ENCODE peak calls at places on chromosomes 12 and 14, in nine cellular contexts. H is stomach; V is esophagus squamous epithelium; U is A549; E is psoas muscle; B is effector memory CD4-positive, alpha-beta T cell; P is NT2/D1; Z is OCI-LY7; G is HCT116. A is an unnamed sample.
A peak's percentile ranks its signal among the peaks of the same experiment; 100 is the strongest.

GRCh38 chr14:56262530-56262929 is 144.3 kb downstream of the PELI2 start:
- DNase-seq in Z (no peak), U (no peak), P (no peak), H (no peak), G (no peak), V (no peak), B (no peak), E (no peak), A (no peak)

GRCh38 chr14:44030963-44031362 is 476.1 kb downstream of the FSCB start:
- DNase-seq in B (no peak), G (no peak), Z (no peak), P (no peak), U (no peak), V (no peak), H (no peak), E (no peak), A (no peak)

GRCh38 chr12:94169966-94170689 is 21.8 kb downstream of the PLXNC1 start:
- DNase-seq in E (no peak), V (no peak), Z (no peak), B (no peak), H (no peak), G (no peak), U (no peak), P (no peak), A (no peak)

GRCh38 chr12:40211185-40211584 is 13.6 kb upstream of the LRRK2 start:
- DNase-seq in U (no peak), B (no peak), E (no peak), P (no peak), H (no peak), G (no peak), Z (no peak), V (no peak), A (no peak)

GRCh38 chr12:47881826-47882427 is 22.9 kb downstream of the VDR start:
- DNase-seq in P (no peak), E (peak; percentile 43), H (no peak), B (no peak), Z (no peak), G (no peak), U (peak; percentile 20), V (no peak), A (peak; percentile 90)

GRCh38 chr12:51549637-51550036 is 41.4 kb upstream of the SCN8A start:
- DNase-seq in U (no peak), G (no peak), Z (no peak), V (no peak), E (no peak), H (no peak), B (no peak), P (no peak), A (no peak)

GRCh38 chr12:57242691-57243454 is 8.1 kb downstream of the STAC3 start:
- DNase-seq in V (no peak), B (no peak), G (peak; percentile 56), P (peak; percentile 90), H (peak; percentile 63), U (peak; percentile 82), E (peak; percentile 56), Z (peak; percentile 97), A (no peak)

GRCh38 chr12:117312770-117313169 is 48.7 kb downstream of the NOS1 start:
- DNase-seq in E (no peak), G (no peak), P (no peak), Z (no peak), B (no peak), U (no peak), H (no peak), V (no peak), A (no peak)

GRCh38 chr12:119803391-119803791 is 73.7 kb downstream of the CIT start:
- DNase-seq in H (no peak), V (no peak), P (peak; percentile 28), U (no peak), B (no peak), E (peak; percentile 16), Z (no peak), G (no peak), A (no peak)

GRCh38 chr14:77322209-77322902 is 1.5 kb downstream of the GSTZ1 start:
- DNase-seq in U (peak; percentile 31), P (no peak), Z (no peak), B (no peak), H (no peak), G (no peak), E (no peak), V (no peak), A (no peak)
- H3K4me3 ChIP-seq in U (peak overlapping the region; percentile 99), P (peak overlapping the region; percentile 3), Z (peak overlapping the region; percentile 81), B (peak overlapping the region; percentile 92), H (peak overlapping the region; percentile 95), G (peak overlapping the region; percentile 72), E (peak overlapping the region; percentile 97), V (peak overlapping the region; percentile 81), A (peak overlapping the region; percentile 84)

GRCh38 chr12:2893007-2893406 is 2.3 kb downstream of the TULP3 start:
- DNase-seq in G (no peak), U (peak; percentile 43), Z (no peak), E (peak; percentile 29), B (no peak), H (no peak), P (no peak), V (no peak), A (peak; percentile 55)
- H3K4me3 ChIP-seq in G (no peak overlapping the region), U (no peak overlapping the region), Z (no peak overlapping the region), E (no peak overlapping the region), B (no peak overlapping the region), H (no peak overlapping the region), P (no peak overlapping the region), V (no peak overlapping the region), A (no peak overlapping the region)

GRCh38 chr14:61701946-61702345 is 6.6 kb downstream of the HIF1A start:
- DNase-seq in H (no peak), Z (no peak), V (no peak), U (no peak), E (no peak), B (no peak), P (no peak), G (no peak), A (no peak)

GRCh38 chr14:61698216-61698980 is 3.1 kb downstream of the HIF1A start:
- DNase-seq in Z (peak; percentile 58), G (no peak), P (no peak), H (no peak), U (no peak), V (no peak), E (no peak), B (no peak), A (no peak)

GRCh38 chr14:61696753-61697318 is 1.5 kb downstream of the HIF1A start:
- DNase-seq in G (no peak), B (no peak), P (no peak), U (no peak), V (no peak), H (no peak), Z (no peak), E (no peak), A (no peak)

GRCh38 chr14:61700104-61700886 is 5.0 kb downstream of the HIF1A start:
- DNase-seq in B (no peak), E (no peak), P (no peak), U (no peak), Z (no peak), G (no peak), H (no peak), V (no peak), A (no peak)

DNA sequence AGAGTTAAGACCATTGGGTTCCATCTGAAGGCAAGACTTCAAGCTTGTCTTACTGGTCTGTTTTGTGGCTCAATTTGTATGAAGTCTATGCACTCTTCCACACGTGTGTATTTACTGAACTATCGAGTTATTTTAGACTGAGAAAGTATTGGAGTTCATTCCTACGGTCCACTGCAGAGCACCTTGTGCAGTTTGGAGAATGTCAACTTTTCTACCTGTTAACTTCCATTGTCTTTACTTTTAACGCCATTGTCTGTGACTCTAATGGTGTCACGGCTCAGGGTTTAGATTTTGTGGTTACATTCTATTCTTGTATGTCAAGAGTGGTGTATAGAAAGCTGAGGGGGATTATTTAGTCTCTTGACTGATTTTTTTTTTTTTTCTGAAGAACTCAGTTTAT is 3.8 kb downstream of the HIF1A start:
- DNase-seq in E (no peak), U (no peak), H (no peak), V (no peak), G (no peak), Z (peak; percentile 38), B (no peak), P (no peak), A (no peak)
- H3K4me3 ChIP-seq in E (peak overlapping the region; percentile 96), U (peak overlapping the region; percentile 88), H (peak overlapping the region; percentile 81), V (peak overlapping the region; percentile 97), G (no peak overlapping the region), Z (peak overlapping the region; percentile 91), B (peak overlapping the region; percentile 11), P (no peak overlapping the region), A (peak overlapping the region; percentile 90)

DNA sequence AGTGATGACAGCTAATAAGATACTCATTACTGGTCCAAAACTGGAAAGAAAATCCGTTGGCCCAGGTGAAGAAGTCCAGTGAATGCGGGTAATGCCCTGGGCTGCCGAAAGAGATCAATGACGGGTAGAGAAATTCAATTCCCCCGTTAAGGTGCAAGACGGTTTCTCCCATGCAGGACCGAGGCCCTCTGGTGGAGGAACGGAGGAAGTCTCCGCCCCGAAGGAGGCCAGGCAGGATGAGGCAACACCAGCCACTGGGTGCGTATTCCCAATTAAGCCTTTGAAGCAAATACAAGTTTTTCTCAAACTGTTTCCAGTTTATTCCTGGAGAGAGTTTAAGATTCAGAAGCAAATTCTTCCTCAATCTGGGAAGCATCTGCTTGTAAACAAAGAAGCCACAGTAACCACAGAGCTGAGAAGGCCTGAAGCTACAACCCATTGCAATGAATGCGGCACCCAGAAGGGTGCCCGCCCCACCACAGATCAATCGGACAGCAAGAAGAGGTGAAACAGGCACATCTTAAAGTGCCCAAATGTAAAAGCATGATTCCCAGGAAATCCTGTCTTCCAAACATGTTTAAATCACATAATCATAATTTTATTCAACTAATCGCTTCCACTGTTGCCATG is 118.5 kb downstream of the TTC7B start:
- DNase-seq in Z (peak; percentile 73), G (peak; percentile 58), V (peak; percentile 11), H (peak; percentile 83), P (peak; percentile 48), E (peak; percentile 84), B (peak; percentile 35), U (peak; percentile 71), A (no peak)
- H3K4me3 ChIP-seq in Z (no peak overlapping the region), G (no peak overlapping the region), V (no peak overlapping the region), H (no peak overlapping the region), P (no peak overlapping the region), E (peak overlapping the region; percentile 29), B (no peak overlapping the region), U (no peak overlapping the region), A (no peak overlapping the region)

DNA sequence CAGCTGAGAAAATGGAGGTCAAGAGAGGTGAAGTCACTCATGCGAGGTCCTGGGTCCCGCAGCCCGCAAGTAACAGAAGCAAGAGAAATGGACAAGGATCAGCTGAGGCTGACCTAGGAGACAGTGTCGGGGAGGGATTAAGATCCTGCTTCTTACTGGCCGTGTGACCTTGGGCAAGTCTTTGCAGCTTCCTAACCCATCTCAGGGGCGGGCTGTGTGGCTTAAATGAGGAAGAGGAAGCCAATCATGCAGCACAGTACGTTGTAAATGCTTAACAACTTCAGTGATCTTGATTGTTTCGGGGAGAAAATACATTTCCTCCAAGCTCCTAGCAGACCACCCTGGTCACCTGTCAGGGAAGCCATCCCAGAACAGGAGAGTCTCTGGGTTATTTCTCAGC is 7.1 kb upstream of the PGF start:
- DNase-seq in V (no peak), U (no peak), P (no peak), H (no peak), Z (peak; percentile 58), G (no peak), B (no peak), E (no peak), A (no peak)
- H3K4me3 ChIP-seq in V (no peak overlapping the region), U (no peak overlapping the region), P (no peak overlapping the region), H (no peak overlapping the region), Z (no peak overlapping the region), G (no peak overlapping the region), B (no peak overlapping the region), E (no peak overlapping the region), A (no peak overlapping the region)

A was measured in epithelial cell of proximal tubule.